ENCODE peak calls at places on chromosomes 7 and 10, in nine cellular contexts. U is GM23338; V is HCT116; K is tibial artery; S is colonic mucosa; Q is A549; Y is IMR-90; J is CD8-positive, alpha-beta T cell; N is SK-N-SH. C is an unnamed sample.

GRCh38 chr10:123150229-123150985 is 2.5 kb downstream of the HMX2 start:
- DNase-seq in Q (no peak), Y (no peak), S (no peak), J (no peak), V (no peak), K (no peak), U (no peak), N (no peak), C (no peak)

GRCh38 chr7:66873476-66873875 is 47.5 kb upstream of the TMEM248 start:
- DNase-seq in V (no peak), N (no peak), S (no peak), Q (no peak), J (no peak), U (no peak), Y (no peak), K (no peak), C (no peak)

GRCh38 chr7:121954803-121955202 is 81.8 kb downstream of the PTPRZ1 start:
- DNase-seq in V (no peak), J (no peak), S (no peak), Q (no peak), K (no peak), Y (peak; percentile 85), N (no peak), U (no peak), C (no peak)

GRCh38 chr10:22620929-22621328 is 93.4 kb downstream of the PIP4K2A start:
- DNase-seq in Q (no peak), K (no peak), J (no peak), S (no peak), Y (peak; percentile 28), U (no peak), N (no peak), V (no peak), C (no peak)

GRCh38 chr10:129568562-129569344 is 101.7 kb downstream of the MGMT start:
- DNase-seq in U (no peak), S (no peak), Y (no peak), N (peak; percentile 77), Q (no peak), V (no peak), K (no peak), J (no peak), C (no peak)

GRCh38 chr7:99004216-99004615 is 125.9 kb downstream of the TRRAP start:
- DNase-seq in U (no peak), K (no peak), Y (no peak), Q (no peak), N (no peak), V (no peak), S (no peak), J (no peak), C (peak; percentile 64)

GRCh38 chr7:51080622-51081269 is 235.9 kb downstream of the COBL start:
- DNase-seq in V (no peak), S (no peak), J (no peak), K (no peak), N (no peak), Q (no peak), Y (no peak), U (peak; percentile 96), C (no peak)

GRCh38 chr7:2063562-2064360 is 169.0 kb downstream of the MAD1L1 start:
- DNase-seq in Y (peak; percentile 17), S (peak; percentile 73), V (no peak), J (no peak), Q (peak; percentile 11), K (no peak), N (peak; percentile 75), U (peak; percentile 52), C (peak; percentile 70)

GRCh38 chr10:30639946-30640786 is 10.6 kb upstream of the LYZL2 start:
- DNase-seq in V (peak; percentile 61), J (peak; percentile 10), S (no peak), Y (peak; percentile 77), U (peak; percentile 76), N (peak; percentile 48), Q (peak; percentile 77), K (no peak), C (no peak)

GRCh38 chr7:155336812-155337602 is 39.3 kb downstream of the INSIG1 start:
- DNase-seq in V (no peak), J (no peak), Y (no peak), Q (no peak), U (no peak), K (no peak), S (no peak), N (no peak), C (no peak)

GRCh38 chr7:140156460-140157080 is 20.2 kb downstream of the KDM7A start:
- DNase-seq in V (no peak), J (no peak), N (no peak), Q (no peak), K (no peak), Y (no peak), U (no peak), S (no peak), C (no peak)

GRCh38 chr10:90167174-90168064 is 466.0 kb downstream of the KIF20B start:
- DNase-seq in Q (no peak), J (no peak), S (no peak), K (no peak), N (no peak), Y (peak; percentile 17), U (no peak), V (no peak), C (no peak)

GRCh38 chr7:107150375-107151073 is 18.3 kb upstream of the HBP1 start:
- DNase-seq in S (peak; percentile 81), Q (peak; percentile 67), J (peak; percentile 85), U (peak; percentile 72), V (peak; percentile 51), N (peak; percentile 49), K (peak; percentile 86), Y (peak; percentile 78), C (peak; percentile 67)

GRCh38 chr7:151083071-151083823 is at the start of gene TMUB1:
- DNase-seq in N (peak; percentile 88), V (no peak), K (peak; percentile 82), Y (peak; percentile 51), Q (peak; percentile 64), S (peak; percentile 86), J (peak; percentile 95), U (peak; percentile 83), C (peak; percentile 90)

GRCh38 chr10:43235070-43235900 is 31.6 kb downstream of the RASGEF1A start:
- DNase-seq in Y (no peak), Q (no peak), J (peak; percentile 3), V (no peak), U (no peak), K (peak; percentile 15), S (no peak), N (no peak), C (peak; percentile 20)

GRCh38 chr10:102678842-102679289 is 34.6 kb downstream of the TRIM8 start:
- DNase-seq in S (peak; percentile 70), V (no peak), K (no peak), N (peak; percentile 81), Y (peak; percentile 52), Q (peak; percentile 50), J (no peak), U (peak; percentile 93), C (peak; percentile 85)
- H3K4me1 ChIP-seq in S (peaks cover 17% of the 10 kb centered on the region), V (peaks cover 3% of the 10 kb centered on the region), K (peaks cover 13% of the 10 kb centered on the region), N (peaks cover 52% of the 10 kb centered on the region), Y (peaks cover 44% of the 10 kb centered on the region), Q (peaks cover 4% of the 10 kb centered on the region), J (peaks cover 39% of the 10 kb centered on the region), U (peaks cover 48% of the 10 kb centered on the region), C (peaks cover 54% of the 10 kb centered on the region)

GRCh38 chr10:73772280-73773151 is 9.3 kb upstream of the CHCHD1 start:
- DNase-seq in N (peak; percentile 95), Y (peak; percentile 83), Q (peak; percentile 79), U (peak; percentile 83), K (peak; percentile 74), S (peak; percentile 87), V (peak; percentile 52), J (peak; percentile 78), C (peak; percentile 91)

GRCh38 chr10:73771722-73772279 is 10.0 kb upstream of the CHCHD1 start:
- DNase-seq in V (peak; percentile 48), N (no peak), K (peak; percentile 91), Q (peak; percentile 82), U (peak; percentile 87), J (peak; percentile 80), S (peak; percentile 88), Y (peak; percentile 73), C (peak; percentile 94)

GRCh38 chr10:73773152-73773879 is 8.5 kb upstream of the CHCHD1 start:
- DNase-seq in Q (no peak), N (no peak), J (peak; percentile 22), U (no peak), K (no peak), S (no peak), Y (peak; percentile 13), V (no peak), C (no peak)

GRCh38 chr10:73779018-73779417 is 2.8 kb upstream of the CHCHD1 start:
- DNase-seq in K (no peak), S (no peak), N (no peak), U (no peak), Q (no peak), V (no peak), Y (no peak), J (no peak), C (no peak)

DNA sequence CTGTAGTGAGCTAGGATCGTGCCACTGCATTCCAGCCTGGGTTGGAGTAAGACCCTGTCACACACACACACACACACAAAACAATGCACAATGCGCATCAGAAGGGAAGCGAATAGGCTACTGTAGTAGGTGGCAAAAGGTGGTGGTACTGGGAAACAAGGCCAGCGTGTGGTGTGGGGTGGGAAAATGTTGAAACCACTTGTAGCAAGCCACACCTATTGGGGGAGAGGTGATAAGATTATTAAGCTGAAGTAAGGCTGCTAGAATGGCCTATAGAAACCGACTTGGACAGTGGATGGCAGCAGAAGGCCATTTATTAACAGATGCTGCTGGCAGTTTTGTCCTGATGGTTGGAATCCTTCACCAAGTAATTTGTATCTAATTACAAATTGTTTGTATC is 7.2 kb upstream of the CHCHD1 start:
- DNase-seq in J (no peak), Y (peak; percentile 24), U (no peak), S (no peak), V (no peak), K (no peak), Q (peak; percentile 47), N (no peak), C (no peak)
- TF ChIP-seq CTCF in J (no peak), Y (peak; percentile 27), U (no peak), S (no peak), V (peak; percentile 10), K (no peak), Q (peak; percentile 26), N (peak; percentile 19), C (no peak)

GRCh38 chr10:12819071-12819470 is 182.4 kb downstream of the CCDC3 start:
- DNase-seq in U (no peak), Y (no peak), N (peak; percentile 49), Q (no peak), V (no peak), J (no peak), K (no peak), S (no peak), C (no peak)
- H3K4me1 ChIP-seq in U (peaks cover 3% of the 10 kb centered on the region), Y (peaks cover 4% of the 10 kb centered on the region), N (peaks cover 19% of the 10 kb centered on the region), Q (no peaks in the 10 kb centered on the region), V (no peaks in the 10 kb centered on the region), J (no peaks in the 10 kb centered on the region), K (no peaks in the 10 kb centered on the region), S (no peaks in the 10 kb centered on the region), C (no peaks in the 10 kb centered on the region)

DNA sequence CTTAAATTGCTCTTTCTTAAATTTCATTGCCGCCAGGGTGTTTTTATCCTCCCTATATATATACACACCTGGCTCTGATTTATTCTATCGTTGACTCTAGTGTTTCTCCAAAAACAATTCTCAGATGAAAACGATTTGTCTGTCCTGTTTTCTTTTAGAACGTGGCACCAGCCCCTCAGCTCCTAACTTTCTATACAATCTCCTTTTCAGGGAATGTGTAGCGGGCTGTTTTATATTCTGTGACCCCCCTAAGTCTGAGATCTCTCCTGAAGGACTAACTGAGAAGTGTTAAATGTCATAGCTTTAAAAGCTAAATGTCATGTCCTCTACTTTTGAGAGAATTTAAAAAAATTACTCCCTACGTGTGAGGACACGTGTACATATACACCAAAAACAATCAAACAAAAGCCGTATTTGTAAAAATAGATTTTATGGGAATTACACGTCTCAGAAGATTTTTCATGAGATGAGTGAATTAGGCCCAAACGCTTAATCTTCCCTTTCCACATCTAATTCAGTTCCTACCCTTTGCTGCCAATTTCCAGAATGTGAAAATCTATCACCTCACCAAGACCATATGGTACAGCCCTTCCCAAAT is 791 bp upstream of the CTTNBP2 start:
- DNase-seq in Q (no peak), Y (no peak), K (no peak), J (no peak), V (no peak), N (no peak), S (no peak), U (no peak), C (no peak)
- TF ChIP-seq CTCF in Q (no peak), Y (no peak), K (no peak), J (no peak), V (no peak), N (no peak), S (no peak), U (peak; percentile 8), C (no peak)